ENCODE peak calls at places on chromosomes 11 and 22, in five cellular contexts. I, D, R, Z and H are unnamed samples.

GRCh38 chr11:61345170-61345610 is 12.2 kb downstream of the TKFC start:
- DNase-seq in D (no peak), Z (peak; percentile 9), R (no peak), I (no peak), H (no peak)

GRCh38 chr11:11426226-11426915 is 73.3 kb upstream of the CSNK2A3 start:
- DNase-seq in D (no peak), I (no peak), Z (peak; percentile 46), R (no peak), H (no peak)

GRCh38 chr22:44578516-44579230 is 80.6 kb upstream of the RTL6 start:
- DNase-seq in I (no peak), R (no peak), Z (no peak), D (no peak), H (no peak)

GRCh38 chr11:113725883-113726405 is 19.8 kb upstream of the TMPRSS5 start:
- DNase-seq in D (no peak), R (no peak), I (no peak), Z (no peak), H (no peak)

GRCh38 chr11:101912823-101913284 is 2.0 kb upstream of the CEP126 start:
- DNase-seq in D (no peak), I (no peak), Z (no peak), R (no peak), H (no peak)

GRCh38 chr22:35970601-35971417 is 57.8 kb downstream of the RBFOX2 start:
- DNase-seq in I (no peak), Z (no peak), R (no peak), D (no peak), H (no peak)

GRCh38 chr11:38013157-38013556 is 1415.1 kb upstream of the RAG2 start:
- DNase-seq in Z (no peak), R (no peak), D (no peak), I (no peak), H (no peak)

GRCh38 chr22:38756631-38757463 is 1.0 kb upstream of the SUN2 start:
- DNase-seq in I (peak; percentile 30), Z (no peak), D (no peak), R (no peak), H (no peak)

GRCh38 chr11:133746663-133747306 is 98.5 kb downstream of the SPATA19 start:
- DNase-seq in R (no peak), I (no peak), D (no peak), Z (no peak), H (no peak)

GRCh38 chr11:86696004-86696403 is 23.6 kb upstream of the ME3 start:
- DNase-seq in I (no peak), D (no peak), Z (peak; percentile 96), R (no peak), H (no peak)

GRCh38 chr11:59801981-59802638 is 8.5 kb downstream of the MRPL16 start:
- DNase-seq in R (no peak), D (peak; percentile 14), Z (no peak), I (no peak), H (peak; percentile 65)

GRCh38 chr11:61026121-61027031 is 54.9 kb downstream of the CD6 start:
- DNase-seq in D (no peak), R (no peak), I (peak; percentile 47), Z (no peak), H (peak; percentile 19)

GRCh38 chr11:82936261-82936660 is 34.7 kb downstream of the DDIAS start:
- DNase-seq in Z (no peak), R (no peak), I (no peak), D (no peak), H (no peak)

GRCh38 chr11:2092956-2093412 is 46.2 kb downstream of the IGF2 start:
- DNase-seq in D (no peak), Z (peak; percentile 47), R (no peak), I (peak; percentile 11), H (peak; percentile 3)

GRCh38 chr11:61149624-61150615 is 11.3 kb downstream of the VPS37C start:
- DNase-seq in Z (no peak), I (no peak), D (no peak), R (no peak), H (no peak)

GRCh38 chr11:125082611-125083311 is 19.7 kb downstream of the SLC37A2 start:
- DNase-seq in R (no peak), I (no peak), D (no peak), Z (peak; percentile 91), H (no peak)

GRCh38 chr11:75154646-75155569 is 4.0 kb downstream of the SLCO2B1 start:
- DNase-seq in R (no peak), Z (no peak), I (no peak), D (no peak), H (no peak)

GRCh38 chr11:76701701-76702100 is 31.2 kb upstream of the LRRC32 start:
- DNase-seq in D (no peak), Z (peak; percentile 86), R (no peak), I (no peak), H (no peak)

GRCh38 chr11:26095340-26095739 is 236.6 kb upstream of the ANO3 start:
- DNase-seq in I (no peak), Z (no peak), D (no peak), R (no peak), H (no peak)

GRCh38 chr11:121478226-121478894 is 25.6 kb upstream of the SORL1-AS1 start:
- DNase-seq in D (no peak), Z (no peak), I (no peak), R (no peak), H (no peak)

GRCh38 chr11:199004-199581 is 6.2 kb downstream of the SCGB1C1 start:
- DNase-seq in D (no peak), R (no peak), I (no peak), Z (no peak), H (no peak)

GRCh38 chr11:57269580-57270021 is 32.6 kb upstream of the APLNR start:
- DNase-seq in Z (no peak), D (no peak), I (no peak), R (no peak), H (no peak)

GRCh38 chr22:21068681-21069276 is 23.0 kb downstream of the LRRC74B start:
- DNase-seq in D (no peak), I (no peak), R (no peak), Z (no peak), H (no peak)

GRCh38 chr11:106077609-106078517 is at the start of gene AASDHPPT:
- DNase-seq in I (peak; percentile 15), R (peak; percentile 17), Z (peak; percentile 45), D (peak; percentile 51), H (peak; percentile 32)

GRCh38 chr11:61727401-61727811 is 25.0 kb upstream of the MYRF start:
- DNase-seq in Z (no peak), I (no peak), D (no peak), R (no peak), H (no peak)

GRCh38 chr11:66476841-66477251 is 3.4 kb upstream of the DPP3 start:
- DNase-seq in D (no peak), R (no peak), Z (no peak), I (no peak), H (no peak)

GRCh38 chr22:48676266-48677167 is 1151.2 kb downstream of the BRD1 start:
- DNase-seq in R (no peak), Z (no peak), I (no peak), D (no peak), H (no peak)

GRCh38 chr11:118194835-118195627 is 18.6 kb upstream of the SCN2B start:
- DNase-seq in D (peak; percentile 73), R (no peak), Z (peak; percentile 56), I (no peak), H (peak; percentile 87)

GRCh38 chr11:67438121-67438902 is 830 bp upstream of the PTPRCAP start:
- DNase-seq in Z (no peak), I (no peak), R (no peak), D (no peak), H (no peak)